ENCODE peak calls at places on chromosomes 12 and 14, in five cellular contexts. L is retinal pigment epithelial cell, J is cardiac muscle cell, D is A549, Y is uterus. H is an unnamed sample.

GRCh38 chr14:80202888-80203562 is 8.3 kb downstream of the DIO2 start:
- DNase-seq in L (no peak), J (peak), D (peak), Y (no peak), H (no peak)

GRCh38 chr12:20807192-20808080 is 3.1 kb upstream of the SLCO1B3 start:
- DNase-seq in L (no peak), J (no peak), D (no peak), Y (no peak), H (no peak)

GRCh38 chr12:65082411-65082810 is 38.7 kb downstream of the WIF1 start:
- DNase-seq in L (no peak), J (no peak), D (no peak), Y (no peak), H (no peak)

GRCh38 chr12:61029516-61029915 is 1230.7 kb upstream of the USP15 start:
- DNase-seq in L (no peak), J (no peak), D (no peak), Y (no peak), H (no peak)

GRCh38 chr14:102225936-102226335 is 79.0 kb downstream of the MOK start:
- DNase-seq in L (no peak), J (no peak), D (no peak), Y (no peak), H (no peak)

GRCh38 chr12:5377997-5378596 is 53.8 kb upstream of the NTF3 start:
- DNase-seq in L (no peak), J (no peak), D (no peak), Y (peak), H (no peak)

GRCh38 chr12:77847665-77848431 is 17.2 kb downstream of the NAV3 start:
- DNase-seq in L (peak), J (peak), D (no peak), Y (no peak), H (peak)

GRCh38 chr12:30754383-30754749 is 385 bp downstream of the CAPRIN2 start:
- DNase-seq in L (no peak), J (no peak), D (peak), Y (no peak), H (no peak)

GRCh38 chr12:116861331-116861730 is 19.9 kb downstream of the HRK start:
- DNase-seq in L (no peak), J (peak), D (no peak), Y (peak), H (peak)

GRCh38 chr12:7021956-7022355 is 3.7 kb upstream of the LPCAT3 start:
- DNase-seq in L (no peak), J (no peak), D (no peak), Y (no peak), H (no peak)

GRCh38 chr12:7018350-7019042 is at the start of gene LPCAT3:
- DNase-seq in L (peak), J (peak), D (peak), Y (peak), H (peak)

GRCh38 chr12:7017870-7018349 is 366 bp downstream of the LPCAT3 start:
- DNase-seq in L (no peak), J (no peak), D (no peak), Y (no peak), H (no peak)

GRCh38 chr12:7016958-7017571 is 1.2 kb downstream of the LPCAT3 start:
- DNase-seq in L (no peak), J (no peak), D (no peak), Y (no peak), H (no peak)

DNA sequence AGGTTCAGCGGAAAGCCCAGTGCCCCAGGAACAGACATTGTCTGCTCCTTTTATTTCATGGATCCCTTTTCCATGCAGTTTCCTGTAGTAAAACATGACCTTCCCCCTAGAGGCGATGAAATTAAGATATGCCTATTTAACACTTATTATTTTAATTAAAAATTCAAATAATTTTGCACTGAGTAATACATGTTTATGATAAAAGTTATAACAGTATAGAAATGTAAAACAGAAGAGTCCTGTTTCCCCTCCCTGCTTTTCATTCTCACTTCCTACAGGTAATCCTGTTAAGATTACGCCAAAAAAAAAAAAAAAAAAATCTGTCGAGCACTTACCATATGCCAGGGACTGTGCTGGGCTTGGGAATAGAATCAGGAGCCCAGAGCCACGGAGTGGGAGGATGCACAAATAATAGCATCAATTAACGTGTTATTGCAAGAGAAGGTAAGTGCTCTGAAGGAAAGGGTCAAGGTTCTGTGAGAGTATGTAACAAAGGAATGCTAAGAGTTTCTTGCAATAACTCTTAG is 830 bp upstream of the LPCAT3 start:
- DNase-seq in L (no peak), J (no peak), D (no peak), Y (no peak), H (no peak)
- TF ChIP-seq CTCF in L (no peak), J (no peak), D (no peak), Y (no peak), H (no peak)

GRCh38 chr12:132219323-132219722 is 75.1 kb downstream of the NOC4L start:
- DNase-seq in L (no peak), J (no peak), D (no peak), Y (no peak), H (no peak)

GRCh38 chr12:132217800-132218518 is 73.7 kb downstream of the NOC4L start:
- DNase-seq in L (no peak), J (no peak), D (no peak), Y (no peak), H (no peak)

GRCh38 chr12:132218519-132218860 is 74.2 kb downstream of the NOC4L start:
- DNase-seq in L (no peak), J (no peak), D (no peak), Y (no peak), H (no peak)

GRCh38 chr12:132217371-132217770 is 73.1 kb downstream of the NOC4L start:
- DNase-seq in L (no peak), J (no peak), D (no peak), Y (no peak), H (no peak)

GRCh38 chr12:132218915-132219314 is 74.7 kb downstream of the NOC4L start:
- DNase-seq in L (no peak), J (no peak), D (peak), Y (no peak), H (no peak)
- TF ChIP-seq CTCF in L (peak), J (peak), D (peak), Y (no peak), H (no peak)

GRCh38 chr12:8860165-8860961 is 37.9 kb downstream of the A2ML1 start:
- DNase-seq in L (peak), J (peak), D (peak), Y (peak), H (peak)
- TF ChIP-seq CTCF in L (peak), J (peak), D (peak), Y (peak), H (peak)

DNA sequence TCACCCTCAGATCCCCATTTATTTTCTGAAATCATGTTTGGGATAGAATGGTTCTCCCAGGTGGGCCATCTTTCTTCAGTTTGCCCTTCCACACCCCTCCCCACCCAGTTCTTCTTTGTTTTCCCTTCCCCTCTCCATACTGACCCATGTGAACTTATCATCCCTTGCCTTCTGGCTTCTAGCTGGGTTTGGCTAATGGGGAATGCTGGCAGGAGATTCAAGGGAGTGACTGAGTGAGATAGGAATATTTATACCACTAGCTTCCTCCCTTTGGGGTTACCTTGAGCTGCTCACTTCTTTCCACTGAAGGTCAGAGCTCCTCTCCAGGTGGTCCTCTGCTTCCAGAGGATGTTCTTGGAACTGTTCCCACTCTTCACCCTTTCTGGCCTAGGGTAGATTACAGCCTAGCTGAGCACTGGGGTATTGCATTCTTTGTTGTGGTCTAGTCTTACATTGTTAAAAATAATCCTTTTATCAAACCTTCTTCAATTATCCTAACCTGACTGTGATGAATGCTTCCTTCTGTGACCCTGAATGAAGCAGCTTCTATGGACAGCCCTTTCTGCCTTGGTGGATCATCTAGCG is 88.3 kb upstream of the ATP2B1 start:
- DNase-seq in L (no peak), J (no peak), D (no peak), Y (no peak), H (no peak)
- TF ChIP-seq CTCF in L (no peak), J (no peak), D (no peak), Y (no peak), H (no peak)

DNA sequence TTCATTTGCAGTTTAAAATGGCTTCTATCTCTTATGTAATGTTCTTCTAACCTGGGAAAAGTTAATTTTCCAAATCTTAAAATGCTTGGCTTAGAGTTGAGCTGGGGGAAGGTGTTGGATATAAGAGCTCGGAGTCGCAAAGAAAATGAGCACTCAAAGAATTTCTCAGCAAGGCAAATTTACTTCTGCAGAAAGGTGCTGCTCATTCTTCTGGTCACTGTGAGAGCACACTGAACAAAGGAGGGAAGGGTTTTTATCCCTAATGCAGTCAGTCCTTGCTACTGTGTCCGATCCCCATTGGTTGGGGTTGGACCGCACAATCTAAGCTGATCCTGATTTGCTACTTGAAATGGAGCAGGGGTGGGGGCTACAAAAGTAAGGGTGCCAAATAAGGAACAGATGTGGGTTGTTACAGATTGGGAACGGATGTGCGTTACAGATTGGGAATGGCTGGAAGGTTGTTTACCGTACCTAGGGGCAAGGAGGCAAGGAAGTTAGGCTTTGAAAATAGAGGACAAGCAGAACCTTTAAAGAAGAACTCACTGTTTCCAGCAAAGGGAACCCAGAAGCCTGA is 19.4 kb downstream of the TXNRD1 start:
- DNase-seq in L (no peak), J (no peak), D (peak), Y (no peak), H (no peak)
- TF ChIP-seq CTCF in L (no peak), J (no peak), D (no peak), Y (no peak), H (no peak)

GRCh38 chr12:123942277-123942653 is 30.4 kb downstream of the CCDC92 start:
- DNase-seq in L (peak), J (peak), D (no peak), Y (no peak), H (peak)

GRCh38 chr12:123940627-123940966 is 32.0 kb downstream of the CCDC92 start:
- DNase-seq in L (no peak), J (no peak), D (no peak), Y (no peak), H (no peak)

GRCh38 chr12:123939716-123940626 is 32.7 kb downstream of the CCDC92 start:
- DNase-seq in L (no peak), J (no peak), D (no peak), Y (no peak), H (no peak)

GRCh38 chr12:123941485-123942276 is 30.9 kb downstream of the CCDC92 start:
- DNase-seq in L (no peak), J (peak), D (no peak), Y (no peak), H (no peak)

GRCh38 chr12:123941000-123941399 is 31.6 kb downstream of the CCDC92 start:
- DNase-seq in L (no peak), J (no peak), D (no peak), Y (no peak), H (no peak)
- TF ChIP-seq CTCF in L (no peak), J (no peak), D (no peak), Y (no peak), H (no peak)

DNA sequence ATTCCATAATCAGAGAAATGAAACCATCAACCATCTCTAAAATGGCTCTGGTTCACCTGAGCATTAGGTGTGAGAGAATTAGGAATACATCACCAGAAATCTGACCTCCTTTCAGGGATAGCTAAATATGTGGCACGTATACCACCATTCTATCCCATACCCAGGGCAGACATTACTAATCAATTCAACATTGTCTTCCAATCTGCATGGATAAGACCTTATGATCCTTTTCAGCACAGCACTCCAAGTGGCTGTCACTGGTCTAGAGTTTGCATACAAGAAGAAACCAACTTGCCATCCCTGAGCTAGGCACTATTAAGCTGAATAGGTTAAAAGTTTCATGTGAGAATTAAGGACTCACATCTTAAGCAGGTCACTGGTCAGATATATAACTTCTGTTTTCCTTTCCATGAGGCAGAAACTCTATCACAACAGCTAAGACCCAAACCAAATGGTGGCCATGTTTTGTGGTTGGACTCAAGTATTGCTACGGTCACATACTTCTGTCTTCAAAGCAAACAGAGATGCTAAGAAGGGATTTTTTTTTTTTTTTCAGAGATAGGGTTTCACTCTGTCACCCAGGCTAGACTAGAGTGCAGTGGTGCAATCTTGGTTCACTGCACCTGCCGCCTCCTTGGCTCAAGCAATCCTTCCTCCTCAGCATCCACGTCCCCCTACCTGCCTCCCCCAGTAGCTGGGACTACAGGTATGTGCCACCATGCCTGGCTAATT is 249.0 kb downstream of the DPF3 start:
- DNase-seq in L (no peak), J (no peak), D (peak), Y (no peak), H (no peak)
- TF ChIP-seq CTCF in L (no peak), J (no peak), D (no peak), Y (no peak), H (no peak)

DNA sequence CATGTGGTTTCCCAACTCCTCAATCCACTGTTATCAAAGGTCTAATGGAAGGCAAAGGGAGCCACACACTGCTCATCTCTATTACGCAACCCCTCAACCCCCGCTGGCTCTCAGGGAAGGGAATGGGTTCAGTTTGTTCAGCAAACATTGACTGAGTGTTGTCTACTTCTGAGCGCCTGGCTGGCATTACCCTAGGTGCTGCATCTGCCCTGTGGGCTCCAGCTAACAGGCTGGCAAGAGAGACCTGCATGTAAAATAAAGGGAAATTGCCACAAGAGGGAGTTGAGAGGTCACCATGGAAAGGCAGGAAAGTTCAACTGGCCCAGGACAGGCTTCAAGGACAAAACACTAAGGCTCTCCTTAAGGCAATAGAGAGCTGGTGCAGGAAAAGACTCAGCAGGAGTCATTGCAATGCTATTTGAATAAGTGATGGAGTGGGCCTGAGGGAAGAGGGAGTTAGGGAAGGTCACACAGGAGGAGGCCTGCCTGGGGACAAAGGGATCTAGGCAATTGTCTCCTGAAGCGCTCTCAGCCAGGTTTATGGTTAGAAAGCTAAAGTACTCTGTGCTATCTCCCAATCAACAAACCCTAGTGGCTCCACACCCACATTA is 5.5 kb upstream of the ZNF740 start:
- DNase-seq in L (no peak), J (peak), D (peak), Y (no peak), H (no peak)
- TF ChIP-seq CTCF in L (peak), J (peak), D (peak), Y (no peak), H (peak)

GRCh38 chr14:71314717-71315116 is 407.5 kb downstream of the PCNX1 start:
- DNase-seq in L (no peak), J (no peak), D (no peak), Y (no peak), H (no peak)
- TF ChIP-seq CTCF in L (no peak), J (no peak), D (no peak), Y (no peak), H (no peak)

H was measured in AG09319.